ENCODE peak calls at places on chromosomes 1 and 21, in ten cellular contexts. One of them, this sample, is unnamed.
A peak's percentile ranks its signal among the peaks of the same experiment; 100 is the strongest.

GRCh38 chr1:244970236-244970652 is 105.9 kb upstream of the HNRNPU start:
- DNase-seq in left ventricle myocardium inferior: peak; percentile 81
- DNase-seq in lower lobe of right lung: peak; percentile 88
- DNase-seq in keratinocyte: no peak
- DNase-seq in fibroblast of mammary gland: peak; percentile 73
- DNase-seq in BJ: no peak
- DNase-seq in pancreas: peak; percentile 81
- DNase-seq in osteoblast: peak; percentile 79
- DNase-seq in neural progenitor cell: peak; percentile 94
- DNase-seq in body of pancreas: peak; percentile 84
- DNase-seq in this sample: peak; percentile 74

GRCh38 chr1:94105501-94105952 is 15.4 kb downstream of the ABCA4 start:
- DNase-seq in left ventricle myocardium inferior: no peak
- DNase-seq in lower lobe of right lung: no peak
- DNase-seq in keratinocyte: no peak
- DNase-seq in fibroblast of mammary gland: no peak
- DNase-seq in BJ: no peak
- DNase-seq in pancreas: no peak
- DNase-seq in osteoblast: no peak
- DNase-seq in neural progenitor cell: peak; percentile 42
- DNase-seq in body of pancreas: no peak
- DNase-seq in this sample: no peak

GRCh38 chr21:46057111-46057709 is 40.7 kb upstream of the COL6A2 start:
- DNase-seq in left ventricle myocardium inferior: no peak
- DNase-seq in lower lobe of right lung: peak; percentile 35
- DNase-seq in keratinocyte: no peak
- DNase-seq in fibroblast of mammary gland: no peak
- DNase-seq in BJ: no peak
- DNase-seq in pancreas: no peak
- DNase-seq in osteoblast: peak; percentile 66
- DNase-seq in neural progenitor cell: no peak
- DNase-seq in body of pancreas: no peak
- DNase-seq in this sample: no peak

GRCh38 chr21:31222142-31222541 is 121.9 kb downstream of the TIAM1 start:
- DNase-seq in left ventricle myocardium inferior: no peak
- DNase-seq in lower lobe of right lung: no peak
- DNase-seq in keratinocyte: no peak
- DNase-seq in fibroblast of mammary gland: peak; percentile 82
- DNase-seq in BJ: no peak
- DNase-seq in pancreas: no peak
- DNase-seq in osteoblast: peak; percentile 71
- DNase-seq in neural progenitor cell: no peak
- DNase-seq in body of pancreas: no peak
- DNase-seq in this sample: peak; percentile 61

GRCh38 chr1:29524285-29525065 is 288.2 kb downstream of the PTPRU start:
- DNase-seq in left ventricle myocardium inferior: no peak
- DNase-seq in lower lobe of right lung: no peak
- DNase-seq in keratinocyte: no peak
- DNase-seq in fibroblast of mammary gland: no peak
- DNase-seq in BJ: no peak
- DNase-seq in pancreas: no peak
- DNase-seq in osteoblast: no peak
- DNase-seq in neural progenitor cell: no peak
- DNase-seq in body of pancreas: no peak
- DNase-seq in this sample: no peak

GRCh38 chr21:38979271-38980196 is 173.8 kb downstream of the ETS2 start:
- DNase-seq in left ventricle myocardium inferior: no peak
- DNase-seq in lower lobe of right lung: no peak
- DNase-seq in keratinocyte: no peak
- DNase-seq in fibroblast of mammary gland: peak; percentile 64
- DNase-seq in BJ: no peak
- DNase-seq in pancreas: no peak
- DNase-seq in osteoblast: no peak
- DNase-seq in neural progenitor cell: peak; percentile 33
- DNase-seq in body of pancreas: peak; percentile 25
- DNase-seq in this sample: no peak

GRCh38 chr1:42952353-42953001 is 6.2 kb downstream of the SLC2A1 start:
- DNase-seq in left ventricle myocardium inferior: no peak
- DNase-seq in lower lobe of right lung: no peak
- DNase-seq in keratinocyte: no peak
- DNase-seq in fibroblast of mammary gland: no peak
- DNase-seq in BJ: no peak
- DNase-seq in pancreas: no peak
- DNase-seq in osteoblast: peak; percentile 50
- DNase-seq in neural progenitor cell: no peak
- DNase-seq in body of pancreas: no peak
- DNase-seq in this sample: no peak

GRCh38 chr1:57067863-57068262 is 102.0 kb upstream of the C8B start:
- DNase-seq in left ventricle myocardium inferior: peak; percentile 37
- DNase-seq in lower lobe of right lung: no peak
- DNase-seq in keratinocyte: no peak
- DNase-seq in fibroblast of mammary gland: peak; percentile 3
- DNase-seq in BJ: no peak
- DNase-seq in pancreas: no peak
- DNase-seq in osteoblast: no peak
- DNase-seq in neural progenitor cell: peak; percentile 18
- DNase-seq in body of pancreas: peak; percentile 8
- DNase-seq in this sample: no peak

GRCh38 chr1:82565146-82565545 is 764.4 kb downstream of the ADGRL2 start:
- DNase-seq in left ventricle myocardium inferior: no peak
- DNase-seq in lower lobe of right lung: no peak
- DNase-seq in keratinocyte: peak; percentile 52
- DNase-seq in fibroblast of mammary gland: peak; percentile 79
- DNase-seq in BJ: peak; percentile 48
- DNase-seq in pancreas: no peak
- DNase-seq in osteoblast: no peak
- DNase-seq in neural progenitor cell: peak; percentile 11
- DNase-seq in body of pancreas: peak; percentile 3
- DNase-seq in this sample: peak; percentile 70

GRCh38 chr1:82564338-82564737 is 763.6 kb downstream of the ADGRL2 start:
- DNase-seq in left ventricle myocardium inferior: no peak
- DNase-seq in lower lobe of right lung: no peak
- DNase-seq in keratinocyte: no peak
- DNase-seq in fibroblast of mammary gland: no peak
- DNase-seq in BJ: no peak
- DNase-seq in pancreas: no peak
- DNase-seq in osteoblast: no peak
- DNase-seq in neural progenitor cell: no peak
- DNase-seq in body of pancreas: peak; percentile 4
- DNase-seq in this sample: no peak

GRCh38 chr1:82560566-82560965 is 759.8 kb downstream of the ADGRL2 start:
- DNase-seq in left ventricle myocardium inferior: no peak
- DNase-seq in lower lobe of right lung: no peak
- DNase-seq in keratinocyte: no peak
- DNase-seq in fibroblast of mammary gland: no peak
- DNase-seq in BJ: no peak
- DNase-seq in pancreas: no peak
- DNase-seq in osteoblast: no peak
- DNase-seq in neural progenitor cell: no peak
- DNase-seq in body of pancreas: no peak
- DNase-seq in this sample: no peak

GRCh38 chr1:82565546-82565945 is 764.8 kb downstream of the ADGRL2 start:
- DNase-seq in left ventricle myocardium inferior: no peak
- DNase-seq in lower lobe of right lung: no peak
- DNase-seq in keratinocyte: peak; percentile 52
- DNase-seq in fibroblast of mammary gland: peak; percentile 66
- DNase-seq in BJ: no peak
- DNase-seq in pancreas: no peak
- DNase-seq in osteoblast: peak; percentile 62
- DNase-seq in neural progenitor cell: no peak
- DNase-seq in body of pancreas: peak; percentile 31
- DNase-seq in this sample: peak; percentile 50

GRCh38 chr1:82562448-82562847 is 761.7 kb downstream of the ADGRL2 start:
- DNase-seq in left ventricle myocardium inferior: no peak
- DNase-seq in lower lobe of right lung: no peak
- DNase-seq in keratinocyte: no peak
- DNase-seq in fibroblast of mammary gland: no peak
- DNase-seq in BJ: no peak
- DNase-seq in pancreas: no peak
- DNase-seq in osteoblast: no peak
- DNase-seq in neural progenitor cell: peak; percentile 23
- DNase-seq in body of pancreas: no peak
- DNase-seq in this sample: no peak
- H3K4me3 ChIP-seq in left ventricle myocardium inferior: no peak overlapping the region
- H3K4me3 ChIP-seq in lower lobe of right lung: no peak overlapping the region
- H3K4me3 ChIP-seq in keratinocyte: no peak overlapping the region
- H3K4me3 ChIP-seq in fibroblast of mammary gland: no peak overlapping the region
- H3K4me3 ChIP-seq in BJ: no peak overlapping the region
- H3K4me3 ChIP-seq in pancreas: no peak overlapping the region
- H3K4me3 ChIP-seq in osteoblast: no peak overlapping the region
- H3K4me3 ChIP-seq in neural progenitor cell: no peak overlapping the region
- H3K4me3 ChIP-seq in body of pancreas: no peak overlapping the region
- H3K4me3 ChIP-seq in this sample: no peak overlapping the region

GRCh38 chr1:109630081-109630880 is 10.6 kb downstream of the AMPD2 start:
- DNase-seq in left ventricle myocardium inferior: no peak
- DNase-seq in lower lobe of right lung: no peak
- DNase-seq in keratinocyte: no peak
- DNase-seq in fibroblast of mammary gland: no peak
- DNase-seq in BJ: no peak
- DNase-seq in pancreas: no peak
- DNase-seq in osteoblast: peak; percentile 87
- DNase-seq in neural progenitor cell: peak; percentile 53
- DNase-seq in body of pancreas: no peak
- DNase-seq in this sample: no peak
- TF ChIP-seq CTCF in left ventricle myocardium inferior: peak; percentile 51
- TF ChIP-seq CTCF in lower lobe of right lung: peak; percentile 31
- TF ChIP-seq CTCF in keratinocyte: peak; percentile 15
- TF ChIP-seq CTCF in fibroblast of mammary gland: peak; percentile 5
- TF ChIP-seq CTCF in BJ: peak; percentile 21
- TF ChIP-seq CTCF in pancreas: no peak
- TF ChIP-seq CTCF in osteoblast: no peak
- TF ChIP-seq CTCF in neural progenitor cell: peak; percentile 58
- TF ChIP-seq CTCF in body of pancreas: no peak
- TF ChIP-seq CTCF in this sample: no peak

DNA sequence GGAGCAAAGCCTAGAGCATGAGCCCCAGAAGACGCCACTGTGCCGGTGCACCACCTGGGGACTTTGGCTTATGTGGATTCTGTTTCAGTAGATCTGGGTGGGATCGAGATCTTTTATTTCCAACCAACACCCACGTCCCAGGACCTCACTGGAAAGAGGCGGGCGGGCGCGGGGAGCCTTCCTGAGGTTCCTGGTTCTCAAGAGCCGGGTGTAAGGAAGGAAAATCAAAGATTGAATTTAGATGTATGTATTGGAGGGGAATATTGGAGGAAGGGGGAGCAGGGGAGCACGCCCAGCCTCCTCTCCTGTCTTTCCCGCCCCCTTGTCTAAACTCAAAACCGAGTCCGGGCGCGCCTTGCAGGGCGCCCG is 6.2 kb upstream of the OLIG2 start:
- DNase-seq in left ventricle myocardium inferior: no peak
- DNase-seq in lower lobe of right lung: no peak
- DNase-seq in keratinocyte: no peak
- DNase-seq in fibroblast of mammary gland: no peak
- DNase-seq in BJ: no peak
- DNase-seq in pancreas: no peak
- DNase-seq in osteoblast: no peak
- DNase-seq in neural progenitor cell: no peak
- DNase-seq in body of pancreas: no peak
- DNase-seq in this sample: no peak
- H3K4me3 ChIP-seq in left ventricle myocardium inferior: peak overlapping the region; percentile 43
- H3K4me3 ChIP-seq in lower lobe of right lung: no peak overlapping the region
- H3K4me3 ChIP-seq in keratinocyte: no peak overlapping the region
- H3K4me3 ChIP-seq in fibroblast of mammary gland: no peak overlapping the region
- H3K4me3 ChIP-seq in BJ: no peak overlapping the region
- H3K4me3 ChIP-seq in pancreas: no peak overlapping the region
- H3K4me3 ChIP-seq in osteoblast: no peak overlapping the region
- H3K4me3 ChIP-seq in neural progenitor cell: peak overlapping the region; percentile 53
- H3K4me3 ChIP-seq in body of pancreas: no peak overlapping the region
- H3K4me3 ChIP-seq in this sample: no peak overlapping the region

GRCh38 chr1:203129501-203130231 is 2.1 kb downstream of the ADORA1 start:
- DNase-seq in left ventricle myocardium inferior: peak; percentile 76
- DNase-seq in lower lobe of right lung: no peak
- DNase-seq in keratinocyte: no peak
- DNase-seq in fibroblast of mammary gland: no peak
- DNase-seq in BJ: no peak
- DNase-seq in pancreas: peak; percentile 58
- DNase-seq in osteoblast: peak; percentile 79
- DNase-seq in neural progenitor cell: no peak
- DNase-seq in body of pancreas: peak; percentile 77
- DNase-seq in this sample: no peak

GRCh38 chr1:203128691-203129500 is 1.4 kb downstream of the ADORA1 start:
- DNase-seq in left ventricle myocardium inferior: no peak
- DNase-seq in lower lobe of right lung: no peak
- DNase-seq in keratinocyte: no peak
- DNase-seq in fibroblast of mammary gland: no peak
- DNase-seq in BJ: no peak
- DNase-seq in pancreas: no peak
- DNase-seq in osteoblast: peak; percentile 39
- DNase-seq in neural progenitor cell: no peak
- DNase-seq in body of pancreas: no peak
- DNase-seq in this sample: no peak

GRCh38 chr1:203126866-203127671 is 457 bp upstream of the ADORA1 start:
- DNase-seq in left ventricle myocardium inferior: no peak
- DNase-seq in lower lobe of right lung: no peak
- DNase-seq in keratinocyte: no peak
- DNase-seq in fibroblast of mammary gland: no peak
- DNase-seq in BJ: no peak
- DNase-seq in pancreas: no peak
- DNase-seq in osteoblast: peak; percentile 74
- DNase-seq in neural progenitor cell: no peak
- DNase-seq in body of pancreas: no peak
- DNase-seq in this sample: no peak

GRCh38 chr1:203126151-203126865 is 1.2 kb upstream of the ADORA1 start:
- DNase-seq in left ventricle myocardium inferior: no peak
- DNase-seq in lower lobe of right lung: no peak
- DNase-seq in keratinocyte: no peak
- DNase-seq in fibroblast of mammary gland: peak; percentile 15
- DNase-seq in BJ: no peak
- DNase-seq in pancreas: no peak
- DNase-seq in osteoblast: peak; percentile 90
- DNase-seq in neural progenitor cell: peak; percentile 56
- DNase-seq in body of pancreas: no peak
- DNase-seq in this sample: peak; percentile 41

DNA sequence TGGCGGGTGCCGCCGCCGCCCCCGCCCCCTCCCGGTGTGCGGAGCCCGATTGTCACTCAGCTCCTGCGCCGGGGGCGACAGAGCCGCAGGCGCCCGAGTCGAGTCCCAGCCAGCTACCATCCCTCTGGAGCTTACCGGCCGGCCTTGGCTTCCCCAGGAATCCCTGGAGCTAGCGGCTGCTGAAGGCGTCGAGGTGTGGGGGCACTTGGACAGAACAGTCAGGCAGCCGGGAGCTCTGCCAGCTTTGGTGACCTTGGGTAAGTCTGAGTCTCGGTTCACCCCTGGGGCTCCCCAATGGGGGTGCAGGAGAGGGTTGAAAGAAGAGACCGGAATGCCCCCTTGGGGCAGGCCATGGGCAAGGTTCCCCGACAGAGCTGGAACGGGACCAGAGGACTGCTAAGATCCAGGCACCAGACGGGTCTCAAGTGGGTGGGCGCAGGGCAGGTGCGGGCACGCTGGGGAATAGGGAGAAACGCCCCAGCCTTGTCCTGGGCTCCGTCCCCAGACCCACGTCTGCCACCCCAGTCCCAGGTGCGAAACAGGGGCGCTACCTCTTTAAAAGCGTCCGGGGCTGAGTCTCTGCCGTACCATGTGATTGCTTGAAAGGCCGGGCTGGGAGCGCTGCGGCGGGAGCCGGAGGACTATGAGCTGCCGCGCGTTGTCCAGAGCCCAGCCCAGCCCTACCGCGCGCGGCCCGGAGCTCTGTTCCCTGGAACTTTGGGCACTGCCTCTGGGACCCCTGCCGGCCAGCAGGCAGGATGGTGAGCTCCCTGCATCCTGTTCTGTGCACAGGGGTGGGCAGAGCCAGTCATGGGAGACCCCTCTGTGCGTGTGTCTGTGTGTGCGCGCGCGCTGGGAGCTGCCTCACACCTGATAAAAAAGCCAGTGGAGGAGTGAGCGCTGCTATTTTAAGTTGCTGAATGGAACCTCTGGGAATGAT is at the start of gene ADORA1:
- DNase-seq in left ventricle myocardium inferior: peak; percentile 74
- DNase-seq in lower lobe of right lung: peak; percentile 68
- DNase-seq in keratinocyte: no peak
- DNase-seq in fibroblast of mammary gland: peak; percentile 23
- DNase-seq in BJ: no peak
- DNase-seq in pancreas: peak; percentile 63
- DNase-seq in osteoblast: peak; percentile 97
- DNase-seq in neural progenitor cell: peak; percentile 87
- DNase-seq in body of pancreas: peak; percentile 78
- DNase-seq in this sample: peak; percentile 58
- TF ChIP-seq CTCF in left ventricle myocardium inferior: no peak
- TF ChIP-seq CTCF in lower lobe of right lung: peak; percentile 4
- TF ChIP-seq CTCF in keratinocyte: no peak
- TF ChIP-seq CTCF in fibroblast of mammary gland: no peak
- TF ChIP-seq CTCF in BJ: peak; percentile 32
- TF ChIP-seq CTCF in pancreas: no peak
- TF ChIP-seq CTCF in osteoblast: no peak
- TF ChIP-seq CTCF in neural progenitor cell: peak; percentile 33
- TF ChIP-seq CTCF in body of pancreas: peak; percentile 4
- TF ChIP-seq CTCF in this sample: no peak